ENCODE peak calls at places on chromosomes 13 and 19, in seven cellular contexts. C is IMR-90, I is transverse colon, T is lower lobe of right lung, O is AG09309, M is epithelial cell of esophagus, Y is lung. L is an unnamed sample.

GRCh38 chr13:94335786-94336357 is 143.6 kb downstream of the DCT start:
- DNase-seq in C (peak), I (no peak), T (no peak), O (no peak), M (peak), Y (no peak), L (no peak)

GRCh38 chr19:16225279-16226183 is 27.8 kb downstream of the AP1M1 start:
- DNase-seq in C (no peak), I (no peak), T (no peak), O (no peak), M (no peak), Y (no peak), L (no peak)

GRCh38 chr13:91031508-91031907 is 316.0 kb upstream of the MIR17HG start:
- DNase-seq in C (no peak), I (no peak), T (no peak), O (no peak), M (no peak), Y (no peak), L (no peak)

GRCh38 chr19:53907690-53908089 is 1.4 kb upstream of the CACNG7 start:
- DNase-seq in C (no peak), I (no peak), T (no peak), O (no peak), M (no peak), Y (no peak), L (no peak)

GRCh38 chr13:51050021-51050886 is 60.8 kb downstream of the C13orf42 start:
- DNase-seq in C (peak), I (no peak), T (no peak), O (no peak), M (no peak), Y (no peak), L (no peak)

GRCh38 chr19:19459099-19459498 is 53.6 kb downstream of the GATAD2A start:
- DNase-seq in C (peak), I (no peak), T (no peak), O (no peak), M (no peak), Y (no peak), L (no peak)

GRCh38 chr19:32339988-32340874 is 5.2 kb upstream of the ZNF507 start:
- DNase-seq in C (peak), I (peak), T (peak), O (no peak), M (peak), Y (peak), L (peak)

GRCh38 chr13:98033277-98034247 is 80.1 kb downstream of the IPO5 start:
- DNase-seq in C (peak), I (no peak), T (no peak), O (peak), M (peak), Y (no peak), L (peak)

GRCh38 chr13:28984326-28984725 is 164.2 kb downstream of the MTUS2 start:
- DNase-seq in C (no peak), I (no peak), T (no peak), O (no peak), M (no peak), Y (no peak), L (no peak)
- H3K4me3 ChIP-seq in C (no peak), I (no peak), T (no peak), O (no peak), M (no peak), Y (no peak), L (no peak)

DNA sequence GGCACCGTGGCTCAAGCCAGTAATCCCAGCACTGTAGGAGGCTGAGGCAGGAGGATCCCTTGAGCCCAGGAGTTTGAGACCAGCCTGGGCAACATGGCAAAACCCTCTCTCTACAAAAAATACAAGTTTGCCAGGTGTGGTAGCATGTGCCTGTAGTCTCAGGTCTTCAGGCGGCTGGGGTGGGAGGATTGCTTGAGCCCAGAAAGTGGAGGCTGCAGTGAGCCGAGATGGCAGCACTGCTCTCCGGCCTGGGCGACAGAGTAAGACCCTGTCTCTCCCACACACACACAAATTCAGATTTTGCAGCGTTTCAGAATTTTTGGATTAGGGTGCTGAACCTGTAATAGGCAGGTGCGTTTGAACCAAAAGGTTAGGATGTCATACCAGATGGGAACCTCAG is 2.2 kb downstream of the RPS11 start:
- DNase-seq in C (no peak), I (no peak), T (no peak), O (no peak), M (no peak), Y (no peak), L (no peak)
- H3K4me3 ChIP-seq in C (no peak), I (no peak), T (peak), O (no peak), M (no peak), Y (no peak), L (peak)

GRCh38 chr19:51354103-51354741 is 12.0 kb downstream of the ETFB start:
- DNase-seq in C (no peak), I (no peak), T (no peak), O (no peak), M (no peak), Y (no peak), L (peak)
- H3K4me3 ChIP-seq in C (no peak), I (no peak), T (no peak), O (no peak), M (no peak), Y (no peak), L (no peak)

GRCh38 chr19:12970070-12970820 is 869 bp downstream of the DAND5 start:
- DNase-seq in C (no peak), I (no peak), T (no peak), O (no peak), M (no peak), Y (no peak), L (no peak)

GRCh38 chr19:12965812-12966135 is 3.6 kb upstream of the DAND5 start:
- DNase-seq in C (no peak), I (no peak), T (no peak), O (no peak), M (no peak), Y (no peak), L (no peak)

GRCh38 chr19:12973236-12973635 is 3.9 kb downstream of the DAND5 start:
- DNase-seq in C (no peak), I (no peak), T (no peak), O (no peak), M (no peak), Y (no peak), L (no peak)

GRCh38 chr19:12967907-12968306 is 1.5 kb upstream of the DAND5 start:
- DNase-seq in C (peak), I (no peak), T (no peak), O (no peak), M (peak), Y (no peak), L (no peak)

GRCh38 chr19:12969292-12969988 is at the start of gene DAND5:
- DNase-seq in C (no peak), I (no peak), T (no peak), O (no peak), M (no peak), Y (no peak), L (no peak)
- H3K4me3 ChIP-seq in C (no peak), I (no peak), T (no peak), O (no peak), M (no peak), Y (no peak), L (no peak)

DNA sequence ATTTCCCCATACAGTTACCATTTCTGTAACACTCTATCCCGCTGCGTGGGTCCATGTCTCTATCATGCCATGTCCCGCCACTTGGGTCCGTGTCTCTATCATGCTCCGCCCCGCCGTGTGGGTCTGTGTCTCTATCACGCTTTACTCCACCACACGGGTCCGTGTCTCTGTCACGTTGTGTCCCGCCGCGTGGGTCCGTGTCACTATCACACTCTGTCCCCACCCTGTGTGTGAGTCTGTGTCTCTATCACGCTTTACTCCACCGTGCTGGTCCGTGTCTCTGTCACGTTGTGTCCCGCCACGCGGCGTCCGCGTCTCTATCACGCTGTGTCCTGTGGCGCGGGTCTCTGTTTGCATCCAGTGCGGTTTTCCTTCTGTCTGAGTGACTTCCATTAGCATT is 11.6 kb downstream of the ADPRHL1 start:
- DNase-seq in C (no peak), I (no peak), T (peak), O (no peak), M (no peak), Y (no peak), L (no peak)
- H3K4me3 ChIP-seq in C (no peak), I (no peak), T (no peak), O (no peak), M (no peak), Y (no peak), L (no peak)

DNA sequence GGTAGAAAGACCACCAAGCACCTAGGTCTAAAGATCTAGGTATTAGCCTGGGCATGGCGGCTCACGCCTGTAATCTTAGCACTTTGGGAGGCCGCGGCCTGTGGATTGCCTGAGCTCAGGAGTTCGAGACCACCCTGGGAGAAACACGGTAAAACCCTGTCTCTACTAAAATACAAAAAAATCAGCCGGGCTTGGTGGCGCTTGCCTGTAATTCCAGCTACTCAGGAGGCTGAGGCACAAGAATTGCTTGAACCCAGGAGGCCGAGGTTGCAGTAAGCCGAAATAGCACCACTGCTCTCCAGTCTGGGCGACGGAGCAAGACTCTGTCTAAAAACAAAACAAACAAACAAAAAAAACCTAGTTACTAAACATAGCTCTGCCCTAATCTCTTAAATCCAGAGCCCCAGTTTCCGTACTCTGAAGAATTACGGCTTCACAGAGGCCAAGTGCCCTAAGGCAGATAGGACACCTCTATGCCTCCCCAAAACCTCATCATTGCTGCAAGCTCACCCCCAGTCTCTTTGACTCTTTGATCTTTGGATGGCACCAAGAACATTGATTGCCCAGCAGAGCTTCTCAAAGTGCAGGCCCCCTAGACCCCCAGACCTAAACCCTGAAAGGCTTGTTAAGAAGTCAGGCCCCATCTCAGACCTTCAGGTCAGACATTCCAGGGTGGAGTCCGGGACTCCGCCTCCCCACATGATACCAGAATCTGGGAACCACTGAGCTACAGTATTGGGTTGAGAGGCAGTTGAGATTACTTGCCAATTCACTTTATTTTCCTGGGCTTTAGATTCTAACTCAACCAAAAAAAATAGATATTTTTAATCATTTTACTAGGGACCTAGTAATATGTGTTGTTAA is 2.8 kb downstream of the COL4A2 start:
- DNase-seq in C (no peak), I (no peak), T (no peak), O (no peak), M (no peak), Y (no peak), L (no peak)
- H3K4me3 ChIP-seq in C (peak), I (peak), T (peak), O (no peak), M (no peak), Y (peak), L (peak)